ENCODE peak calls at places on chromosome 19, in four cellular contexts. O is pancreas; E is activated CD4-positive, alpha-beta T cell treated with anti-CD3 and anti-CD28 coated beads, Interleukin-2, amount 50 U/mL, for 48 hours; T is lower leg skin. U is an unnamed sample.
A peak's percentile ranks its signal among the peaks of the same experiment; 100 is the strongest.

GRCh38 chr19:1066251-1066747 is 668 bp upstream of the ARHGAP45 start:
- DNase-seq in O (no peak), E (no peak), T (no peak), U (peak; percentile 67)

GRCh38 chr19:23415034-23415433 is 19.8 kb upstream of the ZNF91 start:
- DNase-seq in O (no peak), E (no peak), T (no peak), U (no peak)

GRCh38 chr19:4567584-4568071 is 8.1 kb upstream of the SEMA6B start:
- DNase-seq in O (no peak), E (peak; percentile 80), T (no peak), U (no peak)

GRCh38 chr19:54790711-54791110 is 12.7 kb upstream of the KIR2DL4 start:
- DNase-seq in E (no peak), O (no peak), T (no peak), U (no peak)

GRCh38 chr19:47107201-47107952 is 6.2 kb downstream of the ZC3H4 start:
- DNase-seq in O (no peak), E (peak; percentile 34), T (no peak), U (no peak)

GRCh38 chr19:14166448-14166847 is 30.1 kb upstream of the ASF1B start:
- DNase-seq in E (no peak), T (no peak), O (no peak), U (no peak)

GRCh38 chr19:39031368-39032163 is 783 bp downstream of the FBXO27 start:
- DNase-seq in T (peak; percentile 88), O (peak; percentile 99), E (peak; percentile 92), U (peak; percentile 90)

GRCh38 chr19:29121684-29122083 is 91.3 kb downstream of the UQCRFS1 start:
- DNase-seq in O (no peak), T (no peak), E (no peak), U (no peak)

GRCh38 chr19:47560999-47561398 is 11.9 kb downstream of the ZNF541 start:
- DNase-seq in E (no peak), O (no peak), T (no peak), U (no peak)

GRCh38 chr19:37933965-37934364 is 27.0 kb downstream of the SIPA1L3 start:
- DNase-seq in T (no peak), O (peak; percentile 35), E (no peak), U (no peak)

GRCh38 chr19:19425170-19425875 is 19.8 kb downstream of the GATAD2A start:
- DNase-seq in O (no peak), E (no peak), T (no peak), U (no peak)

GRCh38 chr19:18456974-18457373 is 19.0 kb upstream of the ISYNA1 start:
- DNase-seq in O (no peak), E (no peak), T (no peak), U (no peak)

GRCh38 chr19:11288349-11288748 is 7.6 kb upstream of the TSPAN16 start:
- DNase-seq in O (no peak), E (no peak), T (no peak), U (no peak)

GRCh38 chr19:51441410-51442390 is 16.6 kb downstream of the SIGLEC8 start:
- DNase-seq in T (no peak), O (no peak), E (peak; percentile 87), U (no peak)

GRCh38 chr19:56111601-56112312 is 9.3 kb downstream of the ZNF787 start:
- DNase-seq in O (peak; percentile 61), E (peak; percentile 31), T (no peak), U (peak; percentile 65)

GRCh38 chr19:2569596-2570465 is 93.9 kb downstream of the GADD45B start:
- DNase-seq in T (no peak), O (no peak), E (no peak), U (peak; percentile 50)

GRCh38 chr19:51036519-51036918 is 1.7 kb upstream of the KLK12 start:
- DNase-seq in O (no peak), T (no peak), E (no peak), U (no peak)

U was measured in suprapubic skin.